ENCODE peak calls at places on chromosomes 1 and 21, in five cellular contexts. One of them, this sample, is unnamed.

GRCh38 chr1:182990413-182991144 is 32.6 kb upstream of the LAMC1 start:
- DNase-seq in AG08396: peak; percentile 6
- DNase-seq in fibroblast of mammary gland: peak; percentile 88
- DNase-seq in T-helper 1 cell: no peak
- DNase-seq in activated T-cell treated with anti-CD3 and anti-CD28 coated beads, Interleukin-2, amount 50 U/mL, for 4 hours: no peak
- DNase-seq in this sample: no peak

GRCh38 chr1:12083766-12084165 is 20.7 kb downstream of the TNFRSF8 start:
- DNase-seq in activated T-cell treated with anti-CD3 and anti-CD28 coated beads, Interleukin-2, amount 50 U/mL, for 4 hours: no peak
- DNase-seq in fibroblast of mammary gland: peak; percentile 85
- DNase-seq in T-helper 1 cell: no peak
- DNase-seq in AG08396: no peak
- DNase-seq in this sample: no peak

GRCh38 chr1:238960071-238960470 is 426.3 kb upstream of the CHRM3 start:
- DNase-seq in AG08396: no peak
- DNase-seq in fibroblast of mammary gland: peak; percentile 76
- DNase-seq in T-helper 1 cell: no peak
- DNase-seq in activated T-cell treated with anti-CD3 and anti-CD28 coated beads, Interleukin-2, amount 50 U/mL, for 4 hours: no peak
- DNase-seq in this sample: no peak

GRCh38 chr1:201941420-201942128 is 4.8 kb downstream of the LMOD1 start:
- DNase-seq in activated T-cell treated with anti-CD3 and anti-CD28 coated beads, Interleukin-2, amount 50 U/mL, for 4 hours: no peak
- DNase-seq in fibroblast of mammary gland: no peak
- DNase-seq in T-helper 1 cell: no peak
- DNase-seq in AG08396: no peak
- DNase-seq in this sample: no peak

GRCh38 chr1:52592637-52593323 is 9.4 kb upstream of the GPX7 start:
- DNase-seq in AG08396: no peak
- DNase-seq in T-helper 1 cell: no peak
- DNase-seq in activated T-cell treated with anti-CD3 and anti-CD28 coated beads, Interleukin-2, amount 50 U/mL, for 4 hours: no peak
- DNase-seq in fibroblast of mammary gland: no peak
- DNase-seq in this sample: no peak

GRCh38 chr21:33078907-33079582 is 9.1 kb downstream of the OLIG1 start:
- DNase-seq in activated T-cell treated with anti-CD3 and anti-CD28 coated beads, Interleukin-2, amount 50 U/mL, for 4 hours: peak; percentile 11
- DNase-seq in fibroblast of mammary gland: peak; percentile 71
- DNase-seq in AG08396: peak; percentile 66
- DNase-seq in T-helper 1 cell: no peak
- DNase-seq in this sample: no peak

GRCh38 chr1:206924549-206925115 is 2.9 kb upstream of the FCMR start:
- DNase-seq in activated T-cell treated with anti-CD3 and anti-CD28 coated beads, Interleukin-2, amount 50 U/mL, for 4 hours: no peak
- DNase-seq in fibroblast of mammary gland: no peak
- DNase-seq in AG08396: no peak
- DNase-seq in T-helper 1 cell: no peak
- DNase-seq in this sample: no peak

GRCh38 chr1:145720878-145721671 is 1.8 kb downstream of the CD160 start:
- DNase-seq in fibroblast of mammary gland: peak; percentile 55
- DNase-seq in T-helper 1 cell: peak; percentile 61
- DNase-seq in AG08396: peak; percentile 77
- DNase-seq in activated T-cell treated with anti-CD3 and anti-CD28 coated beads, Interleukin-2, amount 50 U/mL, for 4 hours: peak; percentile 65
- DNase-seq in this sample: peak; percentile 78

GRCh38 chr1:5640845-5641244 is 351.4 kb downstream of the NPHP4 start:
- DNase-seq in T-helper 1 cell: no peak
- DNase-seq in fibroblast of mammary gland: no peak
- DNase-seq in activated T-cell treated with anti-CD3 and anti-CD28 coated beads, Interleukin-2, amount 50 U/mL, for 4 hours: no peak
- DNase-seq in AG08396: no peak
- DNase-seq in this sample: no peak

GRCh38 chr1:40625476-40626382 is 39.8 kb downstream of the RIMS3 start:
- DNase-seq in AG08396: no peak
- DNase-seq in activated T-cell treated with anti-CD3 and anti-CD28 coated beads, Interleukin-2, amount 50 U/mL, for 4 hours: no peak
- DNase-seq in fibroblast of mammary gland: peak; percentile 46
- DNase-seq in T-helper 1 cell: no peak
- DNase-seq in this sample: no peak

GRCh38 chr1:1782399-1783221 is 4.3 kb upstream of the NADK start:
- DNase-seq in T-helper 1 cell: no peak
- DNase-seq in AG08396: peak; percentile 63
- DNase-seq in activated T-cell treated with anti-CD3 and anti-CD28 coated beads, Interleukin-2, amount 50 U/mL, for 4 hours: no peak
- DNase-seq in fibroblast of mammary gland: peak; percentile 72
- DNase-seq in this sample: peak; percentile 42

GRCh38 chr1:235504494-235505222 is 406 bp upstream of the B3GALNT2 start:
- DNase-seq in fibroblast of mammary gland: peak; percentile 98
- DNase-seq in AG08396: peak; percentile 97
- DNase-seq in T-helper 1 cell: peak; percentile 98
- DNase-seq in activated T-cell treated with anti-CD3 and anti-CD28 coated beads, Interleukin-2, amount 50 U/mL, for 4 hours: peak; percentile 98
- DNase-seq in this sample: peak; percentile 98

GRCh38 chr1:77514871-77515776 is 167.3 kb downstream of the ZZZ3 start:
- DNase-seq in T-helper 1 cell: no peak
- DNase-seq in activated T-cell treated with anti-CD3 and anti-CD28 coated beads, Interleukin-2, amount 50 U/mL, for 4 hours: no peak
- DNase-seq in AG08396: peak; percentile 64
- DNase-seq in fibroblast of mammary gland: peak; percentile 63
- DNase-seq in this sample: no peak

GRCh38 chr1:201602413-201603265 is 63.7 kb downstream of the NAV1 start:
- DNase-seq in AG08396: peak; percentile 87
- DNase-seq in fibroblast of mammary gland: peak; percentile 94
- DNase-seq in T-helper 1 cell: no peak
- DNase-seq in activated T-cell treated with anti-CD3 and anti-CD28 coated beads, Interleukin-2, amount 50 U/mL, for 4 hours: no peak
- DNase-seq in this sample: no peak

GRCh38 chr1:231194476-231194842 is 32.6 kb downstream of the TRIM67 start:
- DNase-seq in fibroblast of mammary gland: no peak
- DNase-seq in activated T-cell treated with anti-CD3 and anti-CD28 coated beads, Interleukin-2, amount 50 U/mL, for 4 hours: no peak
- DNase-seq in T-helper 1 cell: no peak
- DNase-seq in AG08396: no peak
- DNase-seq in this sample: no peak

GRCh38 chr1:120178799-120179419 is 2.6 kb upstream of the SEC22B start:
- DNase-seq in activated T-cell treated with anti-CD3 and anti-CD28 coated beads, Interleukin-2, amount 50 U/mL, for 4 hours: no peak
- DNase-seq in AG08396: peak; percentile 9
- DNase-seq in fibroblast of mammary gland: peak; percentile 25
- DNase-seq in T-helper 1 cell: no peak
- DNase-seq in this sample: no peak

GRCh38 chr1:235972316-235973090 is 92.4 kb downstream of the NID1 start:
- DNase-seq in T-helper 1 cell: no peak
- DNase-seq in activated T-cell treated with anti-CD3 and anti-CD28 coated beads, Interleukin-2, amount 50 U/mL, for 4 hours: no peak
- DNase-seq in AG08396: peak; percentile 38
- DNase-seq in fibroblast of mammary gland: peak; percentile 91
- DNase-seq in this sample: no peak

GRCh38 chr1:30778156-30778978 is 20.8 kb upstream of the LAPTM5 start:
- DNase-seq in T-helper 1 cell: no peak
- DNase-seq in activated T-cell treated with anti-CD3 and anti-CD28 coated beads, Interleukin-2, amount 50 U/mL, for 4 hours: no peak
- DNase-seq in fibroblast of mammary gland: peak; percentile 90
- DNase-seq in AG08396: peak; percentile 68
- DNase-seq in this sample: no peak

GRCh38 chr1:240188139-240188538 is 96.5 kb downstream of the FMN2 start:
- DNase-seq in AG08396: no peak
- DNase-seq in fibroblast of mammary gland: no peak
- DNase-seq in T-helper 1 cell: no peak
- DNase-seq in activated T-cell treated with anti-CD3 and anti-CD28 coated beads, Interleukin-2, amount 50 U/mL, for 4 hours: no peak
- DNase-seq in this sample: no peak

GRCh38 chr1:183651621-183652020 is 1.5 kb downstream of the APOBEC4 start:
- DNase-seq in AG08396: no peak
- DNase-seq in activated T-cell treated with anti-CD3 and anti-CD28 coated beads, Interleukin-2, amount 50 U/mL, for 4 hours: no peak
- DNase-seq in T-helper 1 cell: no peak
- DNase-seq in fibroblast of mammary gland: no peak
- DNase-seq in this sample: no peak

GRCh38 chr1:204817341-204817740 is 53.3 kb upstream of the NFASC start:
- DNase-seq in AG08396: no peak
- DNase-seq in fibroblast of mammary gland: no peak
- DNase-seq in T-helper 1 cell: no peak
- DNase-seq in activated T-cell treated with anti-CD3 and anti-CD28 coated beads, Interleukin-2, amount 50 U/mL, for 4 hours: no peak
- DNase-seq in this sample: no peak

This sample was measured in CD4-positive, alpha-beta T cell.